ENCODE peak calls at places on chromosomes 16 and 17, in ten cellular contexts. F, J, U, E, X, S, I, N, W and A are unnamed samples.

GRCh38 chr17:44546711-44547606 is 10.3 kb upstream of the FZD2 start:
- DNase-seq in F (peak), J (no peak), U (no peak), E (no peak), X (no peak), S (no peak), I (no peak), N (no peak), W (peak), A (no peak)

GRCh38 chr16:56600398-56600999 is 7.9 kb upstream of the MT2A start:
- DNase-seq in F (peak), J (no peak), U (no peak), E (no peak), X (peak), S (no peak), I (peak), N (no peak), W (peak), A (no peak)

GRCh38 chr17:21037117-21037803 is 5.6 kb downstream of the USP22 start:
- DNase-seq in F (no peak), J (no peak), U (no peak), E (no peak), X (no peak), S (no peak), I (no peak), N (no peak), W (no peak), A (no peak)

GRCh38 chr17:32503251-32504165 is 16.7 kb downstream of the CDK5R1 start:
- DNase-seq in F (peak), J (no peak), U (no peak), E (no peak), X (no peak), S (peak), I (no peak), N (peak), W (peak), A (no peak)

GRCh38 chr16:24838554-24839266 is 7.1 kb upstream of the SLC5A11 start:
- DNase-seq in F (no peak), J (peak), U (no peak), E (no peak), X (no peak), S (no peak), I (peak), N (no peak), W (peak), A (peak)

GRCh38 chr16:87556941-87557459 is 45.3 kb upstream of the JPH3 start:
- DNase-seq in F (no peak), J (no peak), U (no peak), E (peak), X (no peak), S (no peak), I (no peak), N (no peak), W (no peak), A (no peak)

GRCh38 chr17:42453544-42453943 is 5.1 kb upstream of the ATP6V0A1 start:
- DNase-seq in F (no peak), J (no peak), U (no peak), E (no peak), X (no peak), S (no peak), I (no peak), N (no peak), W (no peak), A (no peak)

GRCh38 chr17:57747221-57748017 is 2.3 kb upstream of the CCDC182 start:
- DNase-seq in F (peak), J (peak), U (no peak), E (peak), X (peak), S (peak), I (peak), N (peak), W (peak), A (peak)

GRCh38 chr16:31428638-31429247 is 583 bp upstream of the COX6A2 start:
- DNase-seq in F (peak), J (no peak), U (no peak), E (no peak), X (no peak), S (no peak), I (no peak), N (no peak), W (no peak), A (no peak)

GRCh38 chr17:64443086-64443760 is 5.7 kb upstream of the MILR1 start:
- DNase-seq in F (peak), J (no peak), U (no peak), E (no peak), X (no peak), S (no peak), I (peak), N (no peak), W (no peak), A (no peak)

GRCh38 chr16:86975445-86975844 is 341.7 kb downstream of the C16orf95 start:
- DNase-seq in F (peak), J (peak), U (no peak), E (no peak), X (no peak), S (no peak), I (peak), N (no peak), W (peak), A (peak)

GRCh38 chr17:43559161-43559816 is 13.1 kb upstream of the ETV4 start:
- DNase-seq in F (no peak), J (no peak), U (no peak), E (no peak), X (no peak), S (no peak), I (no peak), N (no peak), W (no peak), A (no peak)

GRCh38 chr16:56769674-56770073 is 39.7 kb downstream of the NUP93 start:
- DNase-seq in F (no peak), J (no peak), U (no peak), E (peak), X (no peak), S (no peak), I (no peak), N (no peak), W (no peak), A (no peak)

GRCh38 chr17:57568340-57568739 is 176.8 kb downstream of the CCDC182 start:
- DNase-seq in F (no peak), J (no peak), U (no peak), E (no peak), X (no peak), S (no peak), I (no peak), N (no peak), W (no peak), A (no peak)

GRCh38 chr17:80888276-80889160 is 103.1 kb upstream of the CHMP6 start:
- DNase-seq in F (no peak), J (no peak), U (peak), E (no peak), X (no peak), S (no peak), I (no peak), N (no peak), W (no peak), A (no peak)